ENCODE peak calls at places on chromosomes 5 and 9, in seven cellular contexts. One of them, this sample, is unnamed.

GRCh38 chr9:1173986-1174385 is 123.8 kb downstream of the DMRT2 start:
- DNase-seq in HepG2: no peak
- DNase-seq in K562: no peak
- DNase-seq in GM12878: no peak
- DNase-seq in HCT116: no peak
- DNase-seq in SK-N-SH: no peak
- DNase-seq in H1: no peak
- DNase-seq in this sample: no peak

GRCh38 chr9:70563010-70563409 is 148.6 kb upstream of the KLF9 start:
- DNase-seq in HCT116: no peak
- DNase-seq in GM12878: no peak
- DNase-seq in HepG2: no peak
- DNase-seq in K562: no peak
- DNase-seq in SK-N-SH: no peak
- DNase-seq in H1: no peak
- DNase-seq in this sample: no peak

GRCh38 chr5:172973127-172973916 is 10.2 kb upstream of the ATP6V0E1 start:
- DNase-seq in GM12878: no peak
- DNase-seq in H1: no peak
- DNase-seq in HepG2: no peak
- DNase-seq in HCT116: no peak
- DNase-seq in SK-N-SH: no peak
- DNase-seq in K562: no peak
- DNase-seq in this sample: no peak

GRCh38 chr5:78157001-78157400 is 137.5 kb downstream of the AP3B1 start:
- DNase-seq in HepG2: no peak
- DNase-seq in H1: no peak
- DNase-seq in GM12878: no peak
- DNase-seq in K562: no peak
- DNase-seq in HCT116: no peak
- DNase-seq in SK-N-SH: no peak
- DNase-seq in this sample: no peak

GRCh38 chr9:121133104-121133816 is 58.5 kb downstream of the CNTRL start:
- DNase-seq in H1: no peak
- DNase-seq in K562: peak
- DNase-seq in HCT116: no peak
- DNase-seq in GM12878: no peak
- DNase-seq in SK-N-SH: no peak
- DNase-seq in HepG2: peak
- DNase-seq in this sample: no peak

GRCh38 chr5:96868603-96869371 is 7.5 kb upstream of the ERAP2 start:
- DNase-seq in HCT116: peak
- DNase-seq in HepG2: peak
- DNase-seq in H1: no peak
- DNase-seq in GM12878: no peak
- DNase-seq in SK-N-SH: peak
- DNase-seq in K562: peak
- DNase-seq in this sample: peak

GRCh38 chr5:100840364-100840763 is 62.7 kb downstream of the ST8SIA4 start:
- DNase-seq in HCT116: peak
- DNase-seq in HepG2: no peak
- DNase-seq in SK-N-SH: no peak
- DNase-seq in GM12878: peak
- DNase-seq in K562: peak
- DNase-seq in H1: no peak
- DNase-seq in this sample: no peak

GRCh38 chr5:146706321-146706972 is 172.1 kb downstream of the PPP2R2B start:
- DNase-seq in H1: no peak
- DNase-seq in HCT116: no peak
- DNase-seq in HepG2: peak
- DNase-seq in GM12878: no peak
- DNase-seq in SK-N-SH: no peak
- DNase-seq in K562: peak
- DNase-seq in this sample: no peak

GRCh38 chr5:172102913-172103629 is 85.0 kb downstream of the STK10 start:
- DNase-seq in K562: peak
- DNase-seq in SK-N-SH: no peak
- DNase-seq in HCT116: peak
- DNase-seq in GM12878: no peak
- DNase-seq in HepG2: no peak
- DNase-seq in H1: no peak
- DNase-seq in this sample: no peak

GRCh38 chr5:43227655-43228054 is 35.6 kb downstream of the NIM1K start:
- DNase-seq in H1: no peak
- DNase-seq in HepG2: peak
- DNase-seq in GM12878: no peak
- DNase-seq in K562: peak
- DNase-seq in HCT116: peak
- DNase-seq in SK-N-SH: peak
- DNase-seq in this sample: peak

GRCh38 chr9:123685489-123686083 is 244.3 kb downstream of the DENND1A start:
- DNase-seq in K562: no peak
- DNase-seq in GM12878: no peak
- DNase-seq in SK-N-SH: no peak
- DNase-seq in HepG2: no peak
- DNase-seq in HCT116: no peak
- DNase-seq in H1: no peak
- DNase-seq in this sample: no peak

GRCh38 chr9:77752566-77752965 is 104.4 kb upstream of the GNA14 start:
- DNase-seq in GM12878: no peak
- DNase-seq in K562: no peak
- DNase-seq in HCT116: no peak
- DNase-seq in H1: no peak
- DNase-seq in HepG2: no peak
- DNase-seq in SK-N-SH: no peak
- DNase-seq in this sample: no peak

GRCh38 chr9:5442400-5443011 is 4.8 kb upstream of the PLGRKT start:
- DNase-seq in SK-N-SH: peak
- DNase-seq in H1: no peak
- DNase-seq in HCT116: no peak
- DNase-seq in HepG2: peak
- DNase-seq in GM12878: no peak
- DNase-seq in K562: peak
- DNase-seq in this sample: no peak

GRCh38 chr5:59956130-59956773 is 62.7 kb upstream of the PDE4D start:
- DNase-seq in GM12878: no peak
- DNase-seq in HCT116: no peak
- DNase-seq in HepG2: no peak
- DNase-seq in K562: no peak
- DNase-seq in SK-N-SH: no peak
- DNase-seq in H1: no peak
- DNase-seq in this sample: no peak

GRCh38 chr5:38446029-38446522 is 110.4 kb downstream of the LIFR start:
- DNase-seq in SK-N-SH: no peak
- DNase-seq in H1: no peak
- DNase-seq in HepG2: no peak
- DNase-seq in GM12878: no peak
- DNase-seq in HCT116: no peak
- DNase-seq in K562: no peak
- DNase-seq in this sample: no peak

GRCh38 chr9:131635285-131635684 is 90.0 kb downstream of the PRRT1B start:
- DNase-seq in GM12878: no peak
- DNase-seq in HepG2: peak
- DNase-seq in HCT116: peak
- DNase-seq in SK-N-SH: no peak
- DNase-seq in H1: peak
- DNase-seq in K562: peak
- DNase-seq in this sample: no peak

GRCh38 chr5:110048508-110048907 is 358.8 kb downstream of the MAN2A1 start:
- DNase-seq in H1: no peak
- DNase-seq in HCT116: no peak
- DNase-seq in SK-N-SH: no peak
- DNase-seq in K562: no peak
- DNase-seq in GM12878: no peak
- DNase-seq in HepG2: no peak
- DNase-seq in this sample: no peak

GRCh38 chr9:137501457-137501856 is 42.3 kb upstream of the NSMF start:
- DNase-seq in SK-N-SH: no peak
- DNase-seq in GM12878: no peak
- DNase-seq in H1: no peak
- DNase-seq in HCT116: no peak
- DNase-seq in K562: no peak
- DNase-seq in HepG2: no peak
- DNase-seq in this sample: no peak

GRCh38 chr5:65801332-65801731 is 79.3 kb downstream of the NLN start:
- DNase-seq in GM12878: no peak
- DNase-seq in SK-N-SH: no peak
- DNase-seq in H1: no peak
- DNase-seq in HepG2: no peak
- DNase-seq in K562: no peak
- DNase-seq in HCT116: no peak
- DNase-seq in this sample: no peak

DNA sequence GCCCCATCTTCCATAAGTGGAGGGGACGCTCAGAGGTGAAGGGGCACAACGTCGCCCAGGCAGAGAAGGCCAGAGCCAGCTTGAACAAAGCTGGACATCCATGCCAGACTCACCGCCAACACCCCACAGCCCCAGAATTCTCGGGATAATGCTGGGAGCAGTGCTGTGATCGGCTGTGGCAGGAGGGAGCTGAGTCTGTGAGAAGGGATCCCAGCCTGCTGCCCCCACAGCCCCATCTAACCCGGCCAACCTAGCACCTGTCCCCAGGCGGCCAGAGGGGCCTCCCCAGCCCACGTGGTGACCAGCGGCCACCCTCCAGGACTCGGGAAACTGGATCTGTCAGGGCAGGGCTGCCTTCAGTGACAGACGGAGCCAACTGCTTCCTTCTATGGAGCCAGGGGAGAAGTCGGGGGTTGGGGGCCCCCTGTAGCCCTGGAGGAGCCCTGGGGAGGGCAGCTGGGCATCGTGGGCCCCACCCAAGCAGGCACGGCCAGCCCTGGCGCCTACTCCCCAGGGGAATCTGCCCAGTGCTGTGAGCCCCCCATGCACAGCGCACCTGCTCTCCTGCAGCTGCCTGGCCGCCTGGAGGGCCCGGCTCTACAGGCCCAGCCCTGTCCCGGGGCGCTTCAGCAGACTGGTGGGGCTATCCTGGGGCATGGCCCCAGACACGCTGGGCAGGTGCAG is 6.0 kb downstream of the BRD3 start:
- DNase-seq in HCT116: no peak
- DNase-seq in K562: no peak
- DNase-seq in GM12878: no peak
- DNase-seq in SK-N-SH: peak
- DNase-seq in H1: no peak
- DNase-seq in HepG2: no peak
- DNase-seq in this sample: no peak
- TF ChIP-seq JUND in HCT116: no peak
- TF ChIP-seq JUND in K562: no peak
- TF ChIP-seq JUND in GM12878: no peak
- TF ChIP-seq JUND in SK-N-SH: no peak
- TF ChIP-seq JUND in H1: no peak
- TF ChIP-seq JUND in HepG2: no peak
- TF ChIP-seq JUND in this sample: no peak

DNA sequence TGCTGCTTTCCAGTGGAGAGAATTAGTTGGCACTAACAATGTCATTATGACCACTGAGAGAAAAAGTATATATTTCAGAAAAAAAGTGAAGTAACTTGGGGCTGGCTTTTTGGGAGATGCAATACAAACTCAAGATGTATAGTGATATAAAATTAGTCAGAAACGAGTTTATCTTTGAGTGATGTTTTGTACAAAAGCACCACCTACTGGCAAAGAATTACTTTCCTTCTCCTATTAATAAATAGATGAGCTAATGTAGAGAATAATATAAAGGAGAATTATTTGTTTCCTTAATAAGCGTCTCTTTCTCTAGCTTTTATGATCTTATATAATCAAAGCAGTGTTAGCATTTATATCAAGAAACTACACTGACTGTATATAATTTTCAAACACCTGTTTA is 158.8 kb downstream of the MEF2C start:
- DNase-seq in K562: no peak
- DNase-seq in H1: no peak
- DNase-seq in HCT116: peak
- DNase-seq in GM12878: no peak
- DNase-seq in SK-N-SH: no peak
- DNase-seq in HepG2: no peak
- DNase-seq in this sample: peak
- TF ChIP-seq JUND in K562: no peak
- TF ChIP-seq JUND in H1: no peak
- TF ChIP-seq JUND in HCT116: no peak
- TF ChIP-seq JUND in GM12878: no peak
- TF ChIP-seq JUND in SK-N-SH: no peak
- TF ChIP-seq JUND in HepG2: no peak
- TF ChIP-seq JUND in this sample: no peak

GRCh38 chr5:178201927-178202235 is 2.5 kb upstream of the HNRNPAB start:
- DNase-seq in GM12878: no peak
- DNase-seq in K562: no peak
- DNase-seq in SK-N-SH: no peak
- DNase-seq in H1: no peak
- DNase-seq in HepG2: peak
- DNase-seq in HCT116: no peak
- DNase-seq in this sample: no peak

GRCh38 chr5:178202541-178202940 is 1.8 kb upstream of the HNRNPAB start:
- DNase-seq in HCT116: no peak
- DNase-seq in SK-N-SH: no peak
- DNase-seq in GM12878: no peak
- DNase-seq in HepG2: no peak
- DNase-seq in K562: no peak
- DNase-seq in H1: no peak
- DNase-seq in this sample: no peak

GRCh38 chr5:178199581-178200434 is 4.5 kb upstream of the HNRNPAB start:
- DNase-seq in SK-N-SH: no peak
- DNase-seq in H1: no peak
- DNase-seq in HCT116: no peak
- DNase-seq in K562: no peak
- DNase-seq in GM12878: no peak
- DNase-seq in HepG2: no peak
- DNase-seq in this sample: no peak

GRCh38 chr5:178203670-178204204 is 596 bp upstream of the HNRNPAB start:
- DNase-seq in K562: peak
- DNase-seq in HepG2: no peak
- DNase-seq in HCT116: no peak
- DNase-seq in H1: no peak
- DNase-seq in SK-N-SH: no peak
- DNase-seq in GM12878: no peak
- DNase-seq in this sample: no peak

GRCh38 chr5:178201221-178201926 is 3.0 kb upstream of the HNRNPAB start:
- DNase-seq in K562: no peak
- DNase-seq in HepG2: no peak
- DNase-seq in HCT116: no peak
- DNase-seq in SK-N-SH: no peak
- DNase-seq in GM12878: no peak
- DNase-seq in H1: no peak
- DNase-seq in this sample: no peak
- TF ChIP-seq JUND in K562: no peak
- TF ChIP-seq JUND in HepG2: no peak
- TF ChIP-seq JUND in HCT116: no peak
- TF ChIP-seq JUND in SK-N-SH: no peak
- TF ChIP-seq JUND in GM12878: no peak
- TF ChIP-seq JUND in H1: no peak
- TF ChIP-seq JUND in this sample: no peak

DNA sequence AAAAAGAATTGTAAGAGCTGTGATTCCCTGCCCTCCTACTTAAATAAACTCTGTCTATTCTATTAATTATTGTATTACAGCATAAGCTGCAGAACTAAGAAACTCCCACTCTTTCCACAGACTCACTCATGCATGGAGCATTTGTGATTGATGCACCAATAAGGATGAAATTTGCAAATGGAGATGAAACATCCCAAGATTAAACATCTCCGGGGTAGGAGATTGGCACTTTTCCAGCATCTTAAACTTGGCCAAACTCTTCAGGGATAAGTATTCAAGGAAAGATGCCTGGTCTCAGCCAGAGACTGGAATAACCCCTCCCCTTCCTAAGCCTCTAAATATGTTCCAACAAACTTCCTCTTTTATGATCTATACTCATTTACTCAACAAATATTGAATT is 472.0 kb downstream of the ACTL7B start:
- DNase-seq in HepG2: no peak
- DNase-seq in SK-N-SH: no peak
- DNase-seq in H1: no peak
- DNase-seq in GM12878: no peak
- DNase-seq in K562: no peak
- DNase-seq in HCT116: no peak
- DNase-seq in this sample: no peak
- TF ChIP-seq JUND in HepG2: no peak
- TF ChIP-seq JUND in SK-N-SH: no peak
- TF ChIP-seq JUND in H1: no peak
- TF ChIP-seq JUND in GM12878: no peak
- TF ChIP-seq JUND in K562: no peak
- TF ChIP-seq JUND in HCT116: no peak
- TF ChIP-seq JUND in this sample: no peak